ENCODE peak calls at places on chromosomes 13 and 19, in four cellular contexts. One of them, this sample, is unnamed. For H3K79me2, the result is how much of the 10 kb centered on the place peaks cover.

GRCh38 chr13:28476919-28477708 is 17.8 kb downstream of the FLT1 start:
- DNase-seq in MM.1S: no peak
- DNase-seq in PC-3: no peak
- DNase-seq in neural progenitor cell: no peak
- DNase-seq in this sample: no peak

GRCh38 chr13:67228909-67229308 is 1.2 kb downstream of the PCDH9 start:
- DNase-seq in MM.1S: no peak
- DNase-seq in PC-3: no peak
- DNase-seq in neural progenitor cell: no peak
- DNase-seq in this sample: no peak

GRCh38 chr13:73754727-73755292 is 379.4 kb downstream of the KLF12 start:
- DNase-seq in MM.1S: peak
- DNase-seq in PC-3: peak
- DNase-seq in neural progenitor cell: peak
- DNase-seq in this sample: peak

GRCh38 chr13:75789451-75790197 is 153.5 kb downstream of the LMO7 start:
- DNase-seq in MM.1S: no peak
- DNase-seq in PC-3: no peak
- DNase-seq in neural progenitor cell: no peak
- DNase-seq in this sample: no peak

GRCh38 chr13:46354143-46355087 is 32.6 kb downstream of the RUBCNL start:
- DNase-seq in MM.1S: no peak
- DNase-seq in PC-3: peak
- DNase-seq in neural progenitor cell: no peak
- DNase-seq in this sample: no peak

GRCh38 chr19:18167975-18168645 is 5.5 kb upstream of the IFI30 start:
- DNase-seq in MM.1S: peak
- DNase-seq in PC-3: peak
- DNase-seq in neural progenitor cell: peak
- DNase-seq in this sample: peak

GRCh38 chr13:26074706-26075105 is 22.9 kb upstream of the SHISA2 start:
- DNase-seq in MM.1S: no peak
- DNase-seq in PC-3: peak
- DNase-seq in neural progenitor cell: no peak
- DNase-seq in this sample: peak

GRCh38 chr19:48302600-48302959 is 22.8 kb upstream of the EMP3 start:
- DNase-seq in MM.1S: no peak
- DNase-seq in PC-3: no peak
- DNase-seq in neural progenitor cell: no peak
- DNase-seq in this sample: no peak

GRCh38 chr13:110536006-110536693 is 25.4 kb downstream of the RAB20 start:
- DNase-seq in MM.1S: no peak
- DNase-seq in PC-3: no peak
- DNase-seq in neural progenitor cell: no peak
- DNase-seq in this sample: no peak

GRCh38 chr19:56091066-56091490 is 30.0 kb downstream of the ZNF787 start:
- DNase-seq in MM.1S: no peak
- DNase-seq in PC-3: peak
- DNase-seq in neural progenitor cell: no peak
- DNase-seq in this sample: no peak

GRCh38 chr13:91621161-91621560 is 222.7 kb downstream of the GPC5 start:
- DNase-seq in MM.1S: no peak
- DNase-seq in PC-3: no peak
- DNase-seq in neural progenitor cell: no peak
- DNase-seq in this sample: no peak

GRCh38 chr19:8423821-8424223 is 10.7 kb downstream of the MARCHF2 start:
- DNase-seq in MM.1S: no peak
- DNase-seq in PC-3: peak
- DNase-seq in neural progenitor cell: no peak
- DNase-seq in this sample: peak

GRCh38 chr13:96822900-96823299 is 171.4 kb downstream of the OXGR1 start:
- DNase-seq in MM.1S: peak
- DNase-seq in PC-3: peak
- DNase-seq in neural progenitor cell: peak
- DNase-seq in this sample: peak

GRCh38 chr13:50214514-50214913 is 199.3 kb downstream of the KCNRG start:
- DNase-seq in MM.1S: no peak
- DNase-seq in PC-3: peak
- DNase-seq in neural progenitor cell: no peak
- DNase-seq in this sample: no peak

GRCh38 chr13:39451860-39452301 is 151.1 kb downstream of the LHFPL6 start:
- DNase-seq in MM.1S: no peak
- DNase-seq in PC-3: no peak
- DNase-seq in neural progenitor cell: no peak
- DNase-seq in this sample: no peak

GRCh38 chr19:47891923-47892666 is 6.0 kb upstream of the SULT2A1 start:
- DNase-seq in MM.1S: no peak
- DNase-seq in PC-3: no peak
- DNase-seq in neural progenitor cell: peak
- DNase-seq in this sample: peak

GRCh38 chr19:4456843-4457653 is 546 bp downstream of the UBXN6 start:
- DNase-seq in MM.1S: no peak
- DNase-seq in PC-3: no peak
- DNase-seq in neural progenitor cell: peak
- DNase-seq in this sample: peak

GRCh38 chr19:46378268-46378667 is 31.4 kb downstream of the PPP5C start:
- DNase-seq in MM.1S: no peak
- DNase-seq in PC-3: no peak
- DNase-seq in neural progenitor cell: no peak
- DNase-seq in this sample: peak

GRCh38 chr19:51693246-51693645 is at the start of gene SPACA6:
- DNase-seq in MM.1S: no peak
- DNase-seq in PC-3: no peak
- DNase-seq in neural progenitor cell: no peak
- DNase-seq in this sample: no peak

GRCh38 chr19:33998739-33999345 is 173.5 kb upstream of the LSM14A start:
- DNase-seq in MM.1S: no peak
- DNase-seq in PC-3: peak
- DNase-seq in neural progenitor cell: no peak
- DNase-seq in this sample: no peak

GRCh38 chr19:45640849-45641273 is 1.7 kb upstream of the EML2 start:
- DNase-seq in MM.1S: no peak
- DNase-seq in PC-3: peak
- DNase-seq in neural progenitor cell: peak
- DNase-seq in this sample: peak

GRCh38 chr19:37942516-37942902 is 35.5 kb downstream of the SIPA1L3 start:
- DNase-seq in MM.1S: no peak
- DNase-seq in PC-3: no peak
- DNase-seq in neural progenitor cell: no peak
- DNase-seq in this sample: no peak

GRCh38 chr13:57813641-57814040 is 182.1 kb downstream of the PCDH17 start:
- DNase-seq in MM.1S: no peak
- DNase-seq in PC-3: no peak
- DNase-seq in neural progenitor cell: peak
- DNase-seq in this sample: no peak

GRCh38 chr13:97753942-97754670 is 199.4 kb upstream of the IPO5 start:
- DNase-seq in MM.1S: no peak
- DNase-seq in PC-3: no peak
- DNase-seq in neural progenitor cell: peak
- DNase-seq in this sample: no peak

GRCh38 chr19:2986951-2987491 is 9.7 kb downstream of the TLE6 start:
- DNase-seq in MM.1S: no peak
- DNase-seq in PC-3: no peak
- DNase-seq in neural progenitor cell: peak
- DNase-seq in this sample: no peak

GRCh38 chr13:79802389-79803140 is 321.6 kb downstream of the NDFIP2 start:
- DNase-seq in MM.1S: no peak
- DNase-seq in PC-3: no peak
- DNase-seq in neural progenitor cell: no peak
- DNase-seq in this sample: no peak

GRCh38 chr19:6753178-6754031 is 13.8 kb downstream of the SH2D3A start:
- DNase-seq in MM.1S: no peak
- DNase-seq in PC-3: peak
- DNase-seq in neural progenitor cell: peak
- DNase-seq in this sample: peak

GRCh38 chr13:70191034-70191433 is 82.8 kb upstream of the KLHL1 start:
- DNase-seq in MM.1S: no peak
- DNase-seq in PC-3: no peak
- DNase-seq in neural progenitor cell: no peak
- DNase-seq in this sample: no peak

GRCh38 chr19:49882643-49883042 is 5.1 kb downstream of the TBC1D17 start:
- DNase-seq in MM.1S: no peak
- DNase-seq in PC-3: no peak
- DNase-seq in neural progenitor cell: no peak
- DNase-seq in this sample: no peak

GRCh38 chr13:78102121-78102677 is 183.6 kb upstream of the EDNRB start:
- DNase-seq in MM.1S: peak
- DNase-seq in PC-3: peak
- DNase-seq in neural progenitor cell: no peak
- DNase-seq in this sample: no peak

GRCh38 chr19:43618921-43619261 is 538 bp downstream of the ZNF428 start:
- DNase-seq in MM.1S: peak
- DNase-seq in PC-3: peak
- DNase-seq in neural progenitor cell: no peak
- DNase-seq in this sample: peak

GRCh38 chr19:43619262-43620060 is at the start of gene ZNF428:
- DNase-seq in MM.1S: peak
- DNase-seq in PC-3: peak
- DNase-seq in neural progenitor cell: peak
- DNase-seq in this sample: peak

GRCh38 chr19:43616306-43616705 is 3.1 kb downstream of the ZNF428 start:
- DNase-seq in MM.1S: no peak
- DNase-seq in PC-3: no peak
- DNase-seq in neural progenitor cell: no peak
- DNase-seq in this sample: no peak

GRCh38 chr19:43620061-43621001 is 902 bp upstream of the ZNF428 start:
- DNase-seq in MM.1S: no peak
- DNase-seq in PC-3: no peak
- DNase-seq in neural progenitor cell: no peak
- DNase-seq in this sample: no peak

DNA sequence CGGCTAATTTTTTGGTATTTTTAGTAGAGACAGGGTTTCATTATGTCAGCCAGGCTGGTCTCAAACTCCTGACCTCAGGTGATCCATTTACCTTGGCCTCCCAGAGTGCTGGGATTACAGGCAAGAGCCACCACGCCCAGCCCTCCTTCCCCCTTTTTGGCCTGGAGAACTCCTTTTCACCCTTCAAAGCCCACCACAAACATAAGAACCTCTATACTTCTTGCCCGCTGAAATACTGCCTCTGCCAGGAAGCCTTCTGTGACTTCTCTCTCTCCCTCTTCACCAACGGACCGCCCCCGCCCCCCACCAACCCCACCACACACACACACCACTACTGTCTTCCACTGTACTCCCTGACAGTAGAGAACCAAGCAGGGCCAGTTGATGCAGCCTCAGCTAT is 2.5 kb downstream of the ZNF428 start:
- DNase-seq in MM.1S: no peak
- DNase-seq in PC-3: no peak
- DNase-seq in neural progenitor cell: no peak
- DNase-seq in this sample: no peak
- H3K79me2 ChIP-seq in MM.1S: under half
- H3K79me2 ChIP-seq in PC-3: under half
- H3K79me2 ChIP-seq in neural progenitor cell: half or more
- H3K79me2 ChIP-seq in this sample: half or more

GRCh38 chr13:112057736-112058518 is 9.0 kb upstream of the SOX1 start:
- DNase-seq in MM.1S: no peak
- DNase-seq in PC-3: no peak
- DNase-seq in neural progenitor cell: peak
- DNase-seq in this sample: no peak
- TF ChIP-seq EZH2 in MM.1S: no peak
- TF ChIP-seq EZH2 in PC-3: no peak
- TF ChIP-seq EZH2 in neural progenitor cell: peak
- TF ChIP-seq EZH2 in this sample: peak

GRCh38 chr13:94778986-94779385 is 66.6 kb upstream of the SOX21 start:
- DNase-seq in MM.1S: no peak
- DNase-seq in PC-3: no peak
- DNase-seq in neural progenitor cell: no peak
- DNase-seq in this sample: no peak

GRCh38 chr13:94780421-94780820 is 68.1 kb upstream of the SOX21 start:
- DNase-seq in MM.1S: no peak
- DNase-seq in PC-3: no peak
- DNase-seq in neural progenitor cell: no peak
- DNase-seq in this sample: no peak

GRCh38 chr13:94776300-94776699 is 64.0 kb upstream of the SOX21 start:
- DNase-seq in MM.1S: no peak
- DNase-seq in PC-3: no peak
- DNase-seq in neural progenitor cell: no peak
- DNase-seq in this sample: no peak

GRCh38 chr13:94778585-94778984 is 66.2 kb upstream of the SOX21 start:
- DNase-seq in MM.1S: no peak
- DNase-seq in PC-3: peak
- DNase-seq in neural progenitor cell: no peak
- DNase-seq in this sample: no peak

DNA sequence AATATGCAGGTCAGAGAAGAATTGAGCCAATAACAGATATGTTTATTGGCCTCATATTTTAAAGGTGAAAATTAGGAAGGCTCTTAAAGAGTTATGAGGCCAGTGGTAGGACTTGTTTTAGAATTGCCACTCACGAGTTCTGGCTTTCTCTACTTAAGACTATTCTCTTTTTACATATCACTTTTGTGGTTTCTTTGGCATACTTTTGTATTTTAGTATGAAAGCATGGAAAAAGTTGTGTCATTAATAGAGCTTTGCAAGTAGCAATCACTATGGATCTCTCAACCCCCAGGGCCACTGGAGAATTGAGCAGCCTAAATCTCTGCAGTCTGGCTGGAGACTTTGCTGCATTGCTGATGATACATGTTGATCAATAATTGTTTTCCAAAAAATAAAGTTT is 64.6 kb upstream of the SOX21 start:
- DNase-seq in MM.1S: no peak
- DNase-seq in PC-3: no peak
- DNase-seq in neural progenitor cell: no peak
- DNase-seq in this sample: no peak
- TF ChIP-seq EZH2phosphoT487 in MM.1S: no peak
- TF ChIP-seq EZH2phosphoT487 in PC-3: no peak
- TF ChIP-seq EZH2phosphoT487 in neural progenitor cell: no peak
- TF ChIP-seq EZH2phosphoT487 in this sample: no peak

GRCh38 chr19:17074628-17075034 is 621 bp downstream of the HAUS8 start:
- DNase-seq in MM.1S: no peak
- DNase-seq in PC-3: no peak
- DNase-seq in neural progenitor cell: no peak
- DNase-seq in this sample: no peak

GRCh38 chr19:17069249-17069648 is 6.0 kb downstream of the HAUS8 start:
- DNase-seq in MM.1S: no peak
- DNase-seq in PC-3: no peak
- DNase-seq in neural progenitor cell: no peak
- DNase-seq in this sample: no peak

GRCh38 chr19:17073869-17074627 is 1.2 kb downstream of the HAUS8 start:
- DNase-seq in MM.1S: peak
- DNase-seq in PC-3: no peak
- DNase-seq in neural progenitor cell: no peak
- DNase-seq in this sample: no peak

GRCh38 chr19:17070421-17070820 is 4.8 kb downstream of the HAUS8 start:
- DNase-seq in MM.1S: no peak
- DNase-seq in PC-3: no peak
- DNase-seq in neural progenitor cell: no peak
- DNase-seq in this sample: no peak

DNA sequence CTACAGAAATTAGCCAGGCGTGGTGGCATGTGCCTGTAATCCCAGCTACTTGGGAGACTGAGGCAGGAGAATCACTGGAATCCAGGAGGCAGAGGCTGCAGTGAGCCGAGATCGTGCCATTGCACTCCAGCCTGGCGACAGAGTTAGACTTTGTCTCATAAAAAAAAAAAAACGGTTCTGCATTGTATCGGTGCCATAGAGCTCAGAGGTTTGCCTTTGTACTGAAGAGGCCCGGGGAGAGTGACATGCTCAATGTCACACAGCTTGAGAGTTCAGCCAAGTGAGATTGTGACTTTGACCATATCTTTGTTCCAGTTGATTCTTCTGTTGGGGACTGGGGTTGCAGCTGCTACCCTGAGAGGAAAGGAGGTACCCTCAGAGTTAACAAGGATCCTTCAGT is 4.3 kb downstream of the HAUS8 start:
- DNase-seq in MM.1S: no peak
- DNase-seq in PC-3: no peak
- DNase-seq in neural progenitor cell: no peak
- DNase-seq in this sample: no peak
- H3K79me2 ChIP-seq in MM.1S: under half
- H3K79me2 ChIP-seq in PC-3: under half
- H3K79me2 ChIP-seq in neural progenitor cell: under half
- H3K79me2 ChIP-seq in this sample: under half